ENCODE peak calls at places on chromosomes 3 and 15, in nine cellular contexts. One of them, this sample, is unnamed.

GRCh38 chr3:124486324-124486723 is 243.9 kb upstream of the UMPS start:
- DNase-seq in DMS53: no peak
- DNase-seq in HTR-8/SVneo: no peak
- DNase-seq in activated naive CD8-positive, alpha-beta T cell treated with anti-CD3 and anti-CD28 coated beads, Interleukin-2, amount 50 U/mL, for 24 hours: no peak
- DNase-seq in MM.1S: no peak
- DNase-seq in activated naive CD4-positive, alpha-beta T cell treated with anti-CD3 and anti-CD28 coated beads for 36 hours: no peak
- DNase-seq in GM12865: no peak
- DNase-seq in fibroblast of pulmonary artery: no peak
- DNase-seq in fibroblast of the conjunctiva: no peak
- DNase-seq in this sample: no peak

GRCh38 chr3:109278141-109278540 is 38.2 kb downstream of the DPPA2 start:
- DNase-seq in fibroblast of pulmonary artery: no peak
- DNase-seq in HTR-8/SVneo: no peak
- DNase-seq in DMS53: no peak
- DNase-seq in activated naive CD8-positive, alpha-beta T cell treated with anti-CD3 and anti-CD28 coated beads, Interleukin-2, amount 50 U/mL, for 24 hours: no peak
- DNase-seq in MM.1S: no peak
- DNase-seq in fibroblast of the conjunctiva: no peak
- DNase-seq in GM12865: no peak
- DNase-seq in activated naive CD4-positive, alpha-beta T cell treated with anti-CD3 and anti-CD28 coated beads for 36 hours: no peak
- DNase-seq in this sample: no peak

GRCh38 chr3:180744226-180744625 is 64.9 kb upstream of the CCDC39 start:
- DNase-seq in activated naive CD8-positive, alpha-beta T cell treated with anti-CD3 and anti-CD28 coated beads, Interleukin-2, amount 50 U/mL, for 24 hours: no peak
- DNase-seq in MM.1S: no peak
- DNase-seq in activated naive CD4-positive, alpha-beta T cell treated with anti-CD3 and anti-CD28 coated beads for 36 hours: no peak
- DNase-seq in HTR-8/SVneo: no peak
- DNase-seq in GM12865: no peak
- DNase-seq in DMS53: peak; percentile 4
- DNase-seq in fibroblast of pulmonary artery: no peak
- DNase-seq in fibroblast of the conjunctiva: no peak
- DNase-seq in this sample: no peak

GRCh38 chr3:42847731-42848130 is 27.9 kb downstream of the CYP8B1 start:
- DNase-seq in activated naive CD4-positive, alpha-beta T cell treated with anti-CD3 and anti-CD28 coated beads for 36 hours: no peak
- DNase-seq in MM.1S: no peak
- DNase-seq in activated naive CD8-positive, alpha-beta T cell treated with anti-CD3 and anti-CD28 coated beads, Interleukin-2, amount 50 U/mL, for 24 hours: no peak
- DNase-seq in GM12865: no peak
- DNase-seq in DMS53: peak; percentile 2
- DNase-seq in fibroblast of the conjunctiva: no peak
- DNase-seq in HTR-8/SVneo: no peak
- DNase-seq in fibroblast of pulmonary artery: no peak
- DNase-seq in this sample: no peak

GRCh38 chr15:77033729-77034619 is 36.9 kb downstream of the TSPAN3 start:
- DNase-seq in MM.1S: no peak
- DNase-seq in fibroblast of the conjunctiva: no peak
- DNase-seq in HTR-8/SVneo: no peak
- DNase-seq in activated naive CD8-positive, alpha-beta T cell treated with anti-CD3 and anti-CD28 coated beads, Interleukin-2, amount 50 U/mL, for 24 hours: no peak
- DNase-seq in DMS53: peak; percentile 4
- DNase-seq in fibroblast of pulmonary artery: no peak
- DNase-seq in GM12865: no peak
- DNase-seq in activated naive CD4-positive, alpha-beta T cell treated with anti-CD3 and anti-CD28 coated beads for 36 hours: no peak
- DNase-seq in this sample: no peak

GRCh38 chr15:22912256-22912655 is 67.9 kb downstream of the CYFIP1 start:
- DNase-seq in DMS53: no peak
- DNase-seq in HTR-8/SVneo: no peak
- DNase-seq in MM.1S: no peak
- DNase-seq in fibroblast of the conjunctiva: no peak
- DNase-seq in fibroblast of pulmonary artery: no peak
- DNase-seq in activated naive CD8-positive, alpha-beta T cell treated with anti-CD3 and anti-CD28 coated beads, Interleukin-2, amount 50 U/mL, for 24 hours: no peak
- DNase-seq in GM12865: no peak
- DNase-seq in activated naive CD4-positive, alpha-beta T cell treated with anti-CD3 and anti-CD28 coated beads for 36 hours: no peak
- DNase-seq in this sample: no peak

GRCh38 chr3:161070252-161070930 is 34.8 kb downstream of the B3GALNT1 start:
- DNase-seq in fibroblast of the conjunctiva: no peak
- DNase-seq in activated naive CD4-positive, alpha-beta T cell treated with anti-CD3 and anti-CD28 coated beads for 36 hours: no peak
- DNase-seq in HTR-8/SVneo: no peak
- DNase-seq in activated naive CD8-positive, alpha-beta T cell treated with anti-CD3 and anti-CD28 coated beads, Interleukin-2, amount 50 U/mL, for 24 hours: no peak
- DNase-seq in DMS53: peak; percentile 20
- DNase-seq in GM12865: no peak
- DNase-seq in fibroblast of pulmonary artery: no peak
- DNase-seq in MM.1S: no peak
- DNase-seq in this sample: no peak

GRCh38 chr3:152444029-152444641 is 175.4 kb downstream of the MBNL1 start:
- DNase-seq in GM12865: peak; percentile 67
- DNase-seq in MM.1S: peak; percentile 46
- DNase-seq in fibroblast of pulmonary artery: peak; percentile 82
- DNase-seq in DMS53: peak; percentile 65
- DNase-seq in activated naive CD4-positive, alpha-beta T cell treated with anti-CD3 and anti-CD28 coated beads for 36 hours: no peak
- DNase-seq in activated naive CD8-positive, alpha-beta T cell treated with anti-CD3 and anti-CD28 coated beads, Interleukin-2, amount 50 U/mL, for 24 hours: no peak
- DNase-seq in HTR-8/SVneo: peak; percentile 29
- DNase-seq in fibroblast of the conjunctiva: peak; percentile 60
- DNase-seq in this sample: no peak

GRCh38 chr3:171339606-171340005 is 120.6 kb downstream of the TNIK start:
- DNase-seq in fibroblast of the conjunctiva: no peak
- DNase-seq in activated naive CD8-positive, alpha-beta T cell treated with anti-CD3 and anti-CD28 coated beads, Interleukin-2, amount 50 U/mL, for 24 hours: no peak
- DNase-seq in fibroblast of pulmonary artery: no peak
- DNase-seq in activated naive CD4-positive, alpha-beta T cell treated with anti-CD3 and anti-CD28 coated beads for 36 hours: no peak
- DNase-seq in MM.1S: no peak
- DNase-seq in DMS53: no peak
- DNase-seq in HTR-8/SVneo: no peak
- DNase-seq in GM12865: no peak
- DNase-seq in this sample: no peak

GRCh38 chr3:185586644-185586964 is 509 bp downstream of the SENP2 start:
- DNase-seq in GM12865: no peak
- DNase-seq in DMS53: no peak
- DNase-seq in fibroblast of the conjunctiva: no peak
- DNase-seq in fibroblast of pulmonary artery: no peak
- DNase-seq in HTR-8/SVneo: no peak
- DNase-seq in activated naive CD4-positive, alpha-beta T cell treated with anti-CD3 and anti-CD28 coated beads for 36 hours: no peak
- DNase-seq in MM.1S: no peak
- DNase-seq in activated naive CD8-positive, alpha-beta T cell treated with anti-CD3 and anti-CD28 coated beads, Interleukin-2, amount 50 U/mL, for 24 hours: no peak
- DNase-seq in this sample: no peak

GRCh38 chr3:104632521-104632920 is 734.2 kb upstream of the ALCAM start:
- DNase-seq in fibroblast of the conjunctiva: no peak
- DNase-seq in DMS53: no peak
- DNase-seq in GM12865: no peak
- DNase-seq in fibroblast of pulmonary artery: peak; percentile 14
- DNase-seq in activated naive CD8-positive, alpha-beta T cell treated with anti-CD3 and anti-CD28 coated beads, Interleukin-2, amount 50 U/mL, for 24 hours: no peak
- DNase-seq in activated naive CD4-positive, alpha-beta T cell treated with anti-CD3 and anti-CD28 coated beads for 36 hours: no peak
- DNase-seq in MM.1S: no peak
- DNase-seq in HTR-8/SVneo: no peak
- DNase-seq in this sample: no peak

GRCh38 chr15:39230205-39230916 is 350.5 kb upstream of the THBS1 start:
- DNase-seq in activated naive CD4-positive, alpha-beta T cell treated with anti-CD3 and anti-CD28 coated beads for 36 hours: no peak
- DNase-seq in GM12865: no peak
- DNase-seq in HTR-8/SVneo: no peak
- DNase-seq in fibroblast of the conjunctiva: no peak
- DNase-seq in DMS53: peak; percentile 61
- DNase-seq in MM.1S: no peak
- DNase-seq in fibroblast of pulmonary artery: peak; percentile 80
- DNase-seq in activated naive CD8-positive, alpha-beta T cell treated with anti-CD3 and anti-CD28 coated beads, Interleukin-2, amount 50 U/mL, for 24 hours: no peak
- DNase-seq in this sample: no peak

GRCh38 chr3:169760479-169760878 is 4.4 kb downstream of the TERC start:
- DNase-seq in GM12865: peak; percentile 26
- DNase-seq in HTR-8/SVneo: no peak
- DNase-seq in fibroblast of pulmonary artery: peak; percentile 67
- DNase-seq in activated naive CD8-positive, alpha-beta T cell treated with anti-CD3 and anti-CD28 coated beads, Interleukin-2, amount 50 U/mL, for 24 hours: no peak
- DNase-seq in activated naive CD4-positive, alpha-beta T cell treated with anti-CD3 and anti-CD28 coated beads for 36 hours: no peak
- DNase-seq in fibroblast of the conjunctiva: no peak
- DNase-seq in DMS53: peak; percentile 8
- DNase-seq in MM.1S: no peak
- DNase-seq in this sample: peak; percentile 73

GRCh38 chr3:58288011-58288728 is 17.9 kb upstream of the RPP14 start:
- DNase-seq in activated naive CD4-positive, alpha-beta T cell treated with anti-CD3 and anti-CD28 coated beads for 36 hours: no peak
- DNase-seq in HTR-8/SVneo: no peak
- DNase-seq in fibroblast of pulmonary artery: no peak
- DNase-seq in activated naive CD8-positive, alpha-beta T cell treated with anti-CD3 and anti-CD28 coated beads, Interleukin-2, amount 50 U/mL, for 24 hours: no peak
- DNase-seq in DMS53: no peak
- DNase-seq in fibroblast of the conjunctiva: no peak
- DNase-seq in MM.1S: no peak
- DNase-seq in GM12865: no peak
- DNase-seq in this sample: no peak

GRCh38 chr3:57856675-57857074 is 100.6 kb downstream of the SLMAP start:
- DNase-seq in DMS53: peak; percentile 0
- DNase-seq in fibroblast of pulmonary artery: peak; percentile 31
- DNase-seq in HTR-8/SVneo: no peak
- DNase-seq in MM.1S: no peak
- DNase-seq in GM12865: peak; percentile 15
- DNase-seq in activated naive CD4-positive, alpha-beta T cell treated with anti-CD3 and anti-CD28 coated beads for 36 hours: no peak
- DNase-seq in fibroblast of the conjunctiva: no peak
- DNase-seq in activated naive CD8-positive, alpha-beta T cell treated with anti-CD3 and anti-CD28 coated beads, Interleukin-2, amount 50 U/mL, for 24 hours: no peak
- DNase-seq in this sample: no peak

GRCh38 chr3:116618138-116618537 is 91.4 kb upstream of the TUSC7 start:
- DNase-seq in MM.1S: no peak
- DNase-seq in activated naive CD4-positive, alpha-beta T cell treated with anti-CD3 and anti-CD28 coated beads for 36 hours: no peak
- DNase-seq in fibroblast of the conjunctiva: no peak
- DNase-seq in fibroblast of pulmonary artery: no peak
- DNase-seq in HTR-8/SVneo: no peak
- DNase-seq in activated naive CD8-positive, alpha-beta T cell treated with anti-CD3 and anti-CD28 coated beads, Interleukin-2, amount 50 U/mL, for 24 hours: no peak
- DNase-seq in DMS53: no peak
- DNase-seq in GM12865: no peak
- DNase-seq in this sample: no peak

GRCh38 chr3:185327052-185327451 is 35.9 kb upstream of the MAP3K13 start:
- DNase-seq in fibroblast of the conjunctiva: no peak
- DNase-seq in fibroblast of pulmonary artery: no peak
- DNase-seq in activated naive CD4-positive, alpha-beta T cell treated with anti-CD3 and anti-CD28 coated beads for 36 hours: no peak
- DNase-seq in DMS53: no peak
- DNase-seq in GM12865: no peak
- DNase-seq in activated naive CD8-positive, alpha-beta T cell treated with anti-CD3 and anti-CD28 coated beads, Interleukin-2, amount 50 U/mL, for 24 hours: no peak
- DNase-seq in HTR-8/SVneo: no peak
- DNase-seq in MM.1S: no peak
- DNase-seq in this sample: no peak

GRCh38 chr15:60605879-60606304 is 127.0 kb upstream of the ICE2 start:
- DNase-seq in HTR-8/SVneo: no peak
- DNase-seq in fibroblast of pulmonary artery: peak; percentile 84
- DNase-seq in activated naive CD4-positive, alpha-beta T cell treated with anti-CD3 and anti-CD28 coated beads for 36 hours: no peak
- DNase-seq in DMS53: no peak
- DNase-seq in GM12865: no peak
- DNase-seq in fibroblast of the conjunctiva: peak; percentile 32
- DNase-seq in MM.1S: no peak
- DNase-seq in activated naive CD8-positive, alpha-beta T cell treated with anti-CD3 and anti-CD28 coated beads, Interleukin-2, amount 50 U/mL, for 24 hours: no peak
- DNase-seq in this sample: no peak

GRCh38 chr3:15646924-15647511 is 45.5 kb downstream of the BTD start:
- DNase-seq in MM.1S: peak; percentile 73
- DNase-seq in fibroblast of the conjunctiva: peak; percentile 95
- DNase-seq in fibroblast of pulmonary artery: peak; percentile 98
- DNase-seq in DMS53: no peak
- DNase-seq in activated naive CD8-positive, alpha-beta T cell treated with anti-CD3 and anti-CD28 coated beads, Interleukin-2, amount 50 U/mL, for 24 hours: no peak
- DNase-seq in activated naive CD4-positive, alpha-beta T cell treated with anti-CD3 and anti-CD28 coated beads for 36 hours: no peak
- DNase-seq in GM12865: peak; percentile 44
- DNase-seq in HTR-8/SVneo: peak; percentile 79
- DNase-seq in this sample: peak; percentile 91

GRCh38 chr3:89340431-89340830 is 233.0 kb downstream of the EPHA3 start:
- DNase-seq in DMS53: no peak
- DNase-seq in GM12865: no peak
- DNase-seq in MM.1S: no peak
- DNase-seq in fibroblast of the conjunctiva: peak; percentile 47
- DNase-seq in HTR-8/SVneo: no peak
- DNase-seq in activated naive CD4-positive, alpha-beta T cell treated with anti-CD3 and anti-CD28 coated beads for 36 hours: no peak
- DNase-seq in fibroblast of pulmonary artery: peak; percentile 5
- DNase-seq in activated naive CD8-positive, alpha-beta T cell treated with anti-CD3 and anti-CD28 coated beads, Interleukin-2, amount 50 U/mL, for 24 hours: no peak
- DNase-seq in this sample: no peak

GRCh38 chr3:157856078-157856939 is 249.9 kb downstream of the SHOX2 start:
- DNase-seq in GM12865: no peak
- DNase-seq in activated naive CD8-positive, alpha-beta T cell treated with anti-CD3 and anti-CD28 coated beads, Interleukin-2, amount 50 U/mL, for 24 hours: no peak
- DNase-seq in HTR-8/SVneo: no peak
- DNase-seq in DMS53: peak; percentile 62
- DNase-seq in activated naive CD4-positive, alpha-beta T cell treated with anti-CD3 and anti-CD28 coated beads for 36 hours: no peak
- DNase-seq in fibroblast of pulmonary artery: no peak
- DNase-seq in MM.1S: no peak
- DNase-seq in fibroblast of the conjunctiva: no peak
- DNase-seq in this sample: no peak

GRCh38 chr15:73802336-73803105 is 49.4 kb upstream of the INSYN1 start:
- DNase-seq in MM.1S: no peak
- DNase-seq in DMS53: no peak
- DNase-seq in activated naive CD4-positive, alpha-beta T cell treated with anti-CD3 and anti-CD28 coated beads for 36 hours: no peak
- DNase-seq in fibroblast of the conjunctiva: no peak
- DNase-seq in HTR-8/SVneo: no peak
- DNase-seq in activated naive CD8-positive, alpha-beta T cell treated with anti-CD3 and anti-CD28 coated beads, Interleukin-2, amount 50 U/mL, for 24 hours: no peak
- DNase-seq in fibroblast of pulmonary artery: no peak
- DNase-seq in GM12865: no peak
- DNase-seq in this sample: no peak

GRCh38 chr3:185066251-185066650 is 86.6 kb downstream of the C3orf70 start:
- DNase-seq in GM12865: no peak
- DNase-seq in fibroblast of pulmonary artery: no peak
- DNase-seq in DMS53: no peak
- DNase-seq in fibroblast of the conjunctiva: no peak
- DNase-seq in MM.1S: no peak
- DNase-seq in activated naive CD8-positive, alpha-beta T cell treated with anti-CD3 and anti-CD28 coated beads, Interleukin-2, amount 50 U/mL, for 24 hours: no peak
- DNase-seq in HTR-8/SVneo: no peak
- DNase-seq in activated naive CD4-positive, alpha-beta T cell treated with anti-CD3 and anti-CD28 coated beads for 36 hours: no peak
- DNase-seq in this sample: no peak

GRCh38 chr15:73981761-73982222 is 10.3 kb downstream of the STOML1 start:
- DNase-seq in fibroblast of pulmonary artery: no peak
- DNase-seq in GM12865: no peak
- DNase-seq in DMS53: no peak
- DNase-seq in fibroblast of the conjunctiva: no peak
- DNase-seq in MM.1S: no peak
- DNase-seq in HTR-8/SVneo: no peak
- DNase-seq in activated naive CD4-positive, alpha-beta T cell treated with anti-CD3 and anti-CD28 coated beads for 36 hours: peak; percentile 54
- DNase-seq in activated naive CD8-positive, alpha-beta T cell treated with anti-CD3 and anti-CD28 coated beads, Interleukin-2, amount 50 U/mL, for 24 hours: no peak
- DNase-seq in this sample: no peak

GRCh38 chr3:37198996-37199395 is 24.6 kb upstream of the LRRFIP2 start:
- DNase-seq in MM.1S: no peak
- DNase-seq in GM12865: no peak
- DNase-seq in fibroblast of pulmonary artery: peak; percentile 17
- DNase-seq in activated naive CD4-positive, alpha-beta T cell treated with anti-CD3 and anti-CD28 coated beads for 36 hours: no peak
- DNase-seq in fibroblast of the conjunctiva: no peak
- DNase-seq in HTR-8/SVneo: no peak
- DNase-seq in DMS53: no peak
- DNase-seq in activated naive CD8-positive, alpha-beta T cell treated with anti-CD3 and anti-CD28 coated beads, Interleukin-2, amount 50 U/mL, for 24 hours: no peak
- DNase-seq in this sample: no peak

GRCh38 chr3:63151893-63152292 is 126.2 kb upstream of the SYNPR start:
- DNase-seq in fibroblast of pulmonary artery: no peak
- DNase-seq in GM12865: no peak
- DNase-seq in HTR-8/SVneo: no peak
- DNase-seq in fibroblast of the conjunctiva: no peak
- DNase-seq in activated naive CD8-positive, alpha-beta T cell treated with anti-CD3 and anti-CD28 coated beads, Interleukin-2, amount 50 U/mL, for 24 hours: no peak
- DNase-seq in activated naive CD4-positive, alpha-beta T cell treated with anti-CD3 and anti-CD28 coated beads for 36 hours: no peak
- DNase-seq in DMS53: no peak
- DNase-seq in MM.1S: no peak
- DNase-seq in this sample: no peak